ENCODE peak calls at places on chromosomes 7 and 10, in six cellular contexts. N, O, F, K, R and J are unnamed samples.

GRCh38 chr10:29634764-29635625 is at the start of gene SVIL:
- DNase-seq in N (peak), O (peak), F (no peak), K (no peak), R (peak), J (peak)

GRCh38 chr7:150685219-150686029 is at the start of gene GIMAP2:
- DNase-seq in N (no peak), O (no peak), F (peak), K (no peak), R (no peak), J (peak)

GRCh38 chr7:98213874-98214810 is 2.9 kb downstream of the BHLHA15 start:
- DNase-seq in N (no peak), O (no peak), F (no peak), K (no peak), R (no peak), J (peak)

GRCh38 chr7:11228515-11228914 is 254.8 kb downstream of the PHF14 start:
- DNase-seq in N (no peak), O (peak), F (no peak), K (no peak), R (no peak), J (peak)

GRCh38 chr7:70487526-70488285 is 644.2 kb upstream of the GALNT17 start:
- DNase-seq in N (no peak), O (no peak), F (no peak), K (no peak), R (no peak), J (no peak)

GRCh38 chr7:128804472-128804871 is 12.7 kb downstream of the CCDC136 start:
- DNase-seq in N (no peak), O (no peak), F (no peak), K (no peak), R (no peak), J (no peak)

GRCh38 chr7:87361320-87361719 is 15.9 kb downstream of the CROT start:
- DNase-seq in N (no peak), O (no peak), F (no peak), K (no peak), R (no peak), J (no peak)

GRCh38 chr7:70352088-70352487 is 753.8 kb downstream of the AUTS2 start:
- DNase-seq in N (no peak), O (no peak), F (no peak), K (no peak), R (no peak), J (no peak)

GRCh38 chr7:20964214-20964613 is 177.5 kb upstream of the SP8 start:
- DNase-seq in N (no peak), O (no peak), F (no peak), K (no peak), R (no peak), J (no peak)

GRCh38 chr10:44961931-44962750 is 2.5 kb downstream of the RASSF4 start:
- DNase-seq in N (no peak), O (no peak), F (no peak), K (no peak), R (no peak), J (no peak)

GRCh38 chr10:7887417-7887816 is 69.1 kb downstream of the TAF3 start:
- DNase-seq in N (no peak), O (no peak), F (no peak), K (no peak), R (no peak), J (no peak)

GRCh38 chr10:80191589-80192270 is 13.6 kb downstream of the ANXA11 start:
- DNase-seq in N (no peak), O (no peak), F (peak), K (no peak), R (no peak), J (no peak)

GRCh38 chr10:114174462-114175190 is 623 bp upstream of the CCDC186 start:
- DNase-seq in N (no peak), O (peak), F (peak), K (no peak), R (peak), J (peak)

GRCh38 chr10:50567384-50567783 is 56.4 kb downstream of the SGMS1 start:
- DNase-seq in N (no peak), O (no peak), F (no peak), K (no peak), R (no peak), J (no peak)

GRCh38 chr7:19061331-19061730 is 56.1 kb downstream of the TWIST1 start:
- DNase-seq in N (no peak), O (no peak), F (no peak), K (no peak), R (no peak), J (no peak)

GRCh38 chr10:23344251-23344841 is at the start of gene C10orf67:
- DNase-seq in N (no peak), O (peak), F (no peak), K (no peak), R (peak), J (no peak)

GRCh38 chr7:88357295-88357694 is 50.6 kb upstream of the STEAP4 start:
- DNase-seq in N (no peak), O (no peak), F (peak), K (no peak), R (peak), J (peak)

GRCh38 chr7:33654641-33655040 is 250.7 kb upstream of the BMPER start:
- DNase-seq in N (no peak), O (no peak), F (no peak), K (no peak), R (no peak), J (no peak)

GRCh38 chr7:134532155-134533089 is 5.1 kb downstream of the AKR1B10 start:
- DNase-seq in N (no peak), O (no peak), F (no peak), K (no peak), R (no peak), J (no peak)

GRCh38 chr7:114087674-114088539 is 169.1 kb upstream of the PPP1R3A start:
- DNase-seq in N (no peak), O (no peak), F (no peak), K (no peak), R (peak), J (peak)

GRCh38 chr7:24763303-24763901 is 6.1 kb upstream of the GSDME start:
- DNase-seq in N (no peak), O (peak), F (no peak), K (no peak), R (no peak), J (no peak)
- TF ChIP-seq POLR2AphosphoS5 in N (no peak), O (no peak), F (no peak), K (no peak), R (no peak), J (no peak)

DNA sequence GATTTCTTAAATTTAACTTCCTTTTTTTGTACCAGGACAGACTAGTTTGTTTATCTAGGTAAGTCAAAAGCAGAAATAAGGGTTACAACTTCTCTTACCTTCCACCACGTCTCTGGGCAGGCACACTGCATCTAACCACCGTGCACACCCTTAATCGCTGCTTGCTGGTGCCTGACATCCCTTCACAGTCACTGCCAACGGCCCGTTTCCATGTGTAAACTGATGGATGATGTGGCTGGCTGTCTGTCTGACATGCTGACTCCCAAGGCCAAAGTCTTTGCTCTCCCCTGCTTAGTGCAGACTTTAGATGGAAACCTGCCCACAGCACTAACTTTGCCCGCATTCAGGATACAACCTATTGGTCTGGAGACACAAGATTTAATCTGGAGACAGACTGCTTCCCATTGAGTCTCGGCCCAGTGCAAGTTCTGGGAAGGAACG is 1.1 kb downstream of the TMEM273 start:
- DNase-seq in N (no peak), O (peak), F (no peak), K (no peak), R (no peak), J (no peak)
- H3K4me3 ChIP-seq in N (no peak), O (peak), F (no peak), K (peak), R (no peak), J (no peak)

GRCh38 chr7:131629203-131629871 is 72.9 kb upstream of the PODXL start:
- DNase-seq in N (no peak), O (no peak), F (no peak), K (no peak), R (no peak), J (no peak)

GRCh38 chr7:131636092-131636491 is 79.7 kb upstream of the PODXL start:
- DNase-seq in N (no peak), O (no peak), F (no peak), K (no peak), R (no peak), J (no peak)

GRCh38 chr7:131637846-131638245 is 81.4 kb upstream of the PODXL start:
- DNase-seq in N (no peak), O (no peak), F (no peak), K (no peak), R (peak), J (no peak)

GRCh38 chr7:131630427-131630826 is 74.0 kb upstream of the PODXL start:
- DNase-seq in N (no peak), O (no peak), F (no peak), K (no peak), R (no peak), J (no peak)

GRCh38 chr7:131633342-131633843 is 77.0 kb upstream of the PODXL start:
- DNase-seq in N (no peak), O (no peak), F (no peak), K (no peak), R (no peak), J (no peak)
- TF ChIP-seq POLR2AphosphoS5 in N (no peak), O (no peak), F (no peak), K (no peak), R (no peak), J (no peak)

GRCh38 chr7:80089341-80089740 is 45.3 kb upstream of the GNAI1 start:
- DNase-seq in N (no peak), O (no peak), F (no peak), K (no peak), R (no peak), J (no peak)

GRCh38 chr7:80088705-80089104 is 45.9 kb upstream of the GNAI1 start:
- DNase-seq in N (no peak), O (no peak), F (no peak), K (no peak), R (no peak), J (no peak)

GRCh38 chr7:80087051-80087767 is 47.4 kb upstream of the GNAI1 start:
- DNase-seq in N (no peak), O (no peak), F (no peak), K (no peak), R (no peak), J (no peak)

GRCh38 chr7:80082214-80082613 is 52.4 kb upstream of the GNAI1 start:
- DNase-seq in N (no peak), O (no peak), F (no peak), K (no peak), R (no peak), J (no peak)

GRCh38 chr7:80087768-80088170 is 46.9 kb upstream of the GNAI1 start:
- DNase-seq in N (no peak), O (no peak), F (no peak), K (no peak), R (no peak), J (no peak)
- H3K4me3 ChIP-seq in N (no peak), O (no peak), F (no peak), K (no peak), R (no peak), J (no peak)

GRCh38 chr10:11684717-11685645 is 57.2 kb upstream of the ECHDC3 start:
- DNase-seq in N (no peak), O (no peak), F (peak), K (peak), R (no peak), J (peak)
- TF ChIP-seq POLR2AphosphoS5 in N (no peak), O (peak), F (no peak), K (peak), R (no peak), J (peak)

DNA sequence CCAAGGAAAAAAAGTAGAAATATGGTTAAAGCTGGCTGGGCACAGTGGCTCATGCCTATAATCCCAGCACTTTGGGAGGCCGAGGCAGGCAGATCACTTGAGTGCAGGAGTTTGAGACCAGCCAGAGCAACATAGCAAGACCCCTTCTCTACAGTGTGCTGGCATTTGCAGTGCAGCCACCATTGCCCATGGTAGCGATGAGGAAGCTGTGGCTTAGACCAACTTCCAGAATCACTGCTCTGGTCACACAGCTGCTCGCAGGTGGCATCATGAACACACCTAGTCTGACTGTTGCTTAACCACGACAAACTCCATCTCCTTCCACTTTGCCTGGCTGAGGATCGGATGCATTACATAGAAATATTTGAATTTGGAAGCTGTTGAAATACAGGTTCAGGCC is 137.1 kb downstream of the CUX1 start:
- DNase-seq in N (no peak), O (no peak), F (peak), K (no peak), R (no peak), J (no peak)
- H3K4me3 ChIP-seq in N (no peak), O (no peak), F (no peak), K (no peak), R (no peak), J (no peak)

GRCh38 chr10:110628161-110628560 is 16.0 kb upstream of the RBM20 start:
- DNase-seq in N (no peak), O (no peak), F (no peak), K (no peak), R (no peak), J (no peak)

GRCh38 chr10:110625951-110626855 is 17.9 kb upstream of the RBM20 start:
- DNase-seq in N (no peak), O (peak), F (no peak), K (no peak), R (no peak), J (no peak)

GRCh38 chr10:110631934-110632333 is 12.2 kb upstream of the RBM20 start:
- DNase-seq in N (no peak), O (peak), F (no peak), K (no peak), R (no peak), J (no peak)

GRCh38 chr10:110632591-110633215 is 11.4 kb upstream of the RBM20 start:
- DNase-seq in N (no peak), O (peak), F (no peak), K (no peak), R (no peak), J (peak)

GRCh38 chr10:110629680-110630191 is 14.4 kb upstream of the RBM20 start:
- DNase-seq in N (peak), O (peak), F (no peak), K (no peak), R (no peak), J (peak)
- TF ChIP-seq POLR2AphosphoS5 in N (no peak), O (peak), F (no peak), K (no peak), R (no peak), J (peak)

GRCh38 chr7:97025130-97025499 is 484 bp upstream of the DLX5 start:
- DNase-seq in N (no peak), O (no peak), F (no peak), K (no peak), R (no peak), J (no peak)
- H3K4me3 ChIP-seq in N (no peak), O (peak), F (no peak), K (no peak), R (peak), J (peak)

GRCh38 chr10:131843881-131844284 is 56.9 kb upstream of the PPP2R2D start:
- DNase-seq in N (no peak), O (no peak), F (no peak), K (no peak), R (no peak), J (no peak)

GRCh38 chr10:131841131-131841661 is 59.6 kb upstream of the PPP2R2D start:
- DNase-seq in N (no peak), O (no peak), F (peak), K (no peak), R (no peak), J (no peak)

GRCh38 chr10:131843089-131843595 is 57.7 kb upstream of the PPP2R2D start:
- DNase-seq in N (no peak), O (no peak), F (no peak), K (no peak), R (no peak), J (no peak)

GRCh38 chr10:131841669-131842139 is 59.1 kb upstream of the PPP2R2D start:
- DNase-seq in N (no peak), O (no peak), F (no peak), K (no peak), R (no peak), J (no peak)

GRCh38 chr10:131842351-131843088 is 58.3 kb upstream of the PPP2R2D start:
- DNase-seq in N (no peak), O (no peak), F (no peak), K (no peak), R (no peak), J (no peak)
- TF ChIP-seq POLR2AphosphoS5 in N (no peak), O (no peak), F (no peak), K (no peak), R (no peak), J (no peak)

GRCh38 chr10:88071814-88072380 is 208.5 kb downstream of the PTEN start:
- DNase-seq in N (no peak), O (no peak), F (peak), K (no peak), R (no peak), J (no peak)
- H3K4me3 ChIP-seq in N (no peak), O (no peak), F (no peak), K (no peak), R (no peak), J (no peak)